ENCODE peak calls at places on chromosomes 1 and 21, in five cellular contexts. M is astrocyte of the spinal cord, L is right atrium auricular region, D is cardiac fibroblast, W is WERI-Rb-1. P is an unnamed sample.

GRCh38 chr1:13896932-13897331 is 196.9 kb downstream of the PRDM2 start:
- DNase-seq in M (no peak), W (no peak), L (no peak), D (no peak), P (no peak)

GRCh38 chr1:24413350-24414163 is at the start of gene STPG1:
- DNase-seq in W (peak), L (peak), D (peak), M (peak), P (peak)

GRCh38 chr1:239879321-239880170 is 212.1 kb upstream of the FMN2 start:
- DNase-seq in M (no peak), D (no peak), L (no peak), W (no peak), P (no peak)

GRCh38 chr1:213231795-213232231 is 180.8 kb downstream of the RPS6KC1 start:
- DNase-seq in M (peak), D (no peak), L (no peak), W (no peak), P (peak)

GRCh38 chr1:205714190-205714905 is 34.0 kb upstream of the SLC45A3 start:
- DNase-seq in L (no peak), M (peak), W (no peak), D (peak), P (peak)

GRCh38 chr1:223312273-223312672 is 51.7 kb downstream of the SUSD4 start:
- DNase-seq in D (no peak), M (no peak), L (no peak), W (no peak), P (no peak)

GRCh38 chr21:42746593-42747266 is 93.3 kb downstream of the PDE9A start:
- DNase-seq in M (no peak), W (no peak), L (peak), D (no peak), P (no peak)

GRCh38 chr1:149978547-149979023 is 31.9 kb downstream of the OTUD7B start:
- DNase-seq in L (no peak), W (no peak), M (no peak), D (peak), P (no peak)

GRCh38 chr1:111778541-111779051 is 22.9 kb downstream of the DDX20 start:
- DNase-seq in M (no peak), W (no peak), D (peak), L (no peak), P (peak)

GRCh38 chr1:205335692-205336091 is 14.1 kb upstream of the NUAK2 start:
- DNase-seq in L (no peak), W (peak), M (peak), D (peak), P (peak)

GRCh38 chr1:177922209-177922608 is 47.6 kb downstream of the SEC16B start:
- DNase-seq in W (no peak), M (no peak), L (no peak), D (no peak), P (no peak)
- TF ChIP-seq CTCF in W (peak), M (no peak), L (peak), D (no peak), P (peak)

GRCh38 chr21:32359719-32360260 is 33.0 kb downstream of the URB1 start:
- DNase-seq in W (peak), D (no peak), L (no peak), M (no peak), P (peak)
- TF ChIP-seq CTCF in W (peak), D (peak), L (no peak), M (peak), P (peak)

GRCh38 chr1:210027994-210028393 is 90.0 kb downstream of the SYT14 start:
- DNase-seq in W (no peak), D (no peak), M (no peak), L (no peak), P (no peak)

GRCh38 chr1:210024282-210024681 is 86.3 kb downstream of the SYT14 start:
- DNase-seq in M (no peak), L (no peak), W (no peak), D (no peak), P (no peak)

GRCh38 chr1:210025870-210026269 is 87.9 kb downstream of the SYT14 start:
- DNase-seq in L (no peak), D (no peak), W (no peak), M (no peak), P (no peak)

GRCh38 chr1:210022044-210022443 is 84.0 kb downstream of the SYT14 start:
- DNase-seq in L (no peak), M (no peak), D (no peak), W (no peak), P (no peak)

GRCh38 chr1:210024996-210025395 is 87.0 kb downstream of the SYT14 start:
- DNase-seq in D (no peak), W (no peak), M (no peak), L (no peak), P (no peak)
- TF ChIP-seq CTCF in D (no peak), W (peak), M (no peak), L (no peak), P (no peak)

GRCh38 chr1:62993844-62994243 is 209.9 kb downstream of the ATG4C start:
- DNase-seq in M (no peak), D (no peak), L (no peak), W (no peak), P (no peak)

GRCh38 chr1:62991152-62991551 is 207.2 kb downstream of the ATG4C start:
- DNase-seq in L (no peak), M (no peak), D (no peak), W (no peak), P (no peak)

GRCh38 chr1:62995173-62995572 is 211.2 kb downstream of the ATG4C start:
- DNase-seq in M (no peak), D (no peak), W (no peak), L (no peak), P (no peak)

GRCh38 chr1:62989497-62989896 is 205.6 kb downstream of the ATG4C start:
- DNase-seq in W (peak), L (no peak), D (no peak), M (no peak), P (no peak)
- TF ChIP-seq CTCF in W (peak), L (no peak), D (no peak), M (peak), P (no peak)

GRCh38 chr1:79554620-79555160 is 548.2 kb upstream of the ADGRL4 start:
- DNase-seq in D (no peak), M (no peak), L (no peak), W (no peak), P (no peak)

GRCh38 chr1:79550402-79550801 is 543.9 kb upstream of the ADGRL4 start:
- DNase-seq in M (no peak), W (no peak), L (no peak), D (no peak), P (no peak)

GRCh38 chr1:79551321-79551720 is 544.8 kb upstream of the ADGRL4 start:
- DNase-seq in M (peak), L (no peak), D (no peak), W (no peak), P (no peak)

GRCh38 chr1:79561521-79561978 is 555.0 kb upstream of the ADGRL4 start:
- DNase-seq in L (no peak), W (no peak), M (no peak), D (no peak), P (no peak)

DNA sequence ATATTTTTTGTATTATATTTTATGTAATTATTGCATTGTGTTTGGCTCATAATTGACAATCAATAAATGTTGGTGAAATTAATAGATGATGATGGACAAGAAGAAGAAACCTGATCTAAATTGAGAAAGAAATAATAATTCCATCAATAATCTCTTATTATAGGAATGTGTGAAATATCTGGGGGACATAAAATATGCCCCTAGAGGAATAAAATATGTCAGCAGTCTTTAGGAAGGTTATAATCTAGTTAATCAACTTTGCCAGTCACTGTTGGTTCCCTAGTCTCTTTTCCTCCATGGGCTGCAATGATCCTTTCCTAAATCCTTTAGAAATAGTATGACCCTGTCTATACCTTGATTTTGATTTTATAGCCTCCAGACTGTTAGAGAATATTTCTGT is 549.7 kb upstream of the ADGRL4 start:
- DNase-seq in D (no peak), L (no peak), W (no peak), M (no peak), P (no peak)
- TF ChIP-seq CTCF in D (no peak), L (no peak), W (no peak), M (no peak), P (no peak)

DNA sequence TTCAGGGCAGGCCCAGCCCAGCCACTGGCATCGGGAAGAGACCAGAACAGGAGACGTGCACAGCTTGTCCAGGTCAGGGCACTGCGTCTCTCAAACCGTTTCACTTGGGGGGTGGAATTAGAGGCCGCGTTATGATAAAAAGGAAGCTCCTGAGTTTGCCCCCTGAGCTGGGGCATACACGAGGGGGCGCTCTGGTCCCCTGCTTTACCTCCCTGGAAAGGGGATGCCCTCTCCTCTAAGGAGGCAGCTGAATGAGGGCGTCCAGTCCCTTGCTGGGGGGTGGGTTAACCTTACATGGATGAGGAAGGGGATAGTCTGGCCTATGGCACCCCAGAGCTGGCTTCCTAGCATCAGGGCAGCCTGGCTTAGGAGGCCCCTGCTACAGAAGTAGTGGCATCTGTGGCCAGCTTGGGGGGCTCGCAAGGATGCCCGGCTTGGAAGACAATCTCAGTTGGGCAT is 2.3 kb downstream of the MYOG start:
- DNase-seq in M (no peak), W (peak), L (no peak), D (no peak), P (no peak)
- TF ChIP-seq CTCF in M (no peak), W (peak), L (no peak), D (no peak), P (peak)

DNA sequence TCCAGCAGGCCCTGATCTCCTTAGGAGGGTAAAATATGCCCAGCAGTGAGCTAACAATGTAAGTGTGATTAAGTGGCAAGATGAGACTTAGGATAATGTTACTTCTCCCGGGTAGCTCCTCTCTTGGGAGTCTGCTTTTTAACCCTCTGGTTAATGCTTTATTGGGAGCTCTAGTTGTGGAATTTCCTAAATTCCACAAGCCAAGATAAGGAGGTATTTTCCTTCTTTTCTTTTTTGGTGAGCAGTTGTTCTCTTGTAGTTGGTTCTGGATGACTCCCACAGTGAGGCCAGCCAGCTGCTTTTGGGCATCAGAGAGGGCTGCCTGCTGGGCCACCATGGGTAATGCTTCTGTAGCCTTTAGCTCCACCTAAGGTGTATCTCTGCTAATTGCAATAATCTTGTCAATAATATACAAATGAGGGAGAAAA is 19.3 kb downstream of the C1orf52 start:
- DNase-seq in D (peak), M (no peak), L (no peak), W (no peak), P (peak)
- TF ChIP-seq CTCF in D (peak), M (peak), L (peak), W (no peak), P (peak)